ENCODE peak calls at places on chromosomes 4 and X, in eight cellular contexts. N, D, X, V, S, Z, P and C are unnamed samples.

GRCh38 chr4:13162886-13163285 is 321.3 kb downstream of the RAB28 start:
- DNase-seq in N (no peak), D (no peak), P (peak; percentile 58), S (no peak), V (no peak), X (no peak), Z (no peak), C (no peak)

GRCh38 chr4:86358176-86358701 is 1.6 kb downstream of the MAPK10 start:
- DNase-seq in D (no peak), N (no peak), Z (no peak), P (no peak), V (no peak), S (no peak), X (no peak), C (no peak)

GRCh38 chr4:18698119-18698883 is 676.7 kb upstream of the LCORL start:
- DNase-seq in X (no peak), N (no peak), D (no peak), P (no peak), V (no peak), S (no peak), Z (no peak), C (no peak)

GRCh38 chr4:174084542-174084941 is 198.9 kb downstream of the FBXO8 start:
- DNase-seq in X (no peak), D (no peak), P (no peak), N (no peak), S (no peak), V (no peak), Z (no peak), C (no peak)

GRCh38 chr4:140395668-140396067 is 22.2 kb downstream of the SCOC start:
- DNase-seq in P (no peak), S (no peak), X (no peak), D (no peak), V (no peak), Z (no peak), N (no peak), C (no peak)

GRCh38 chr4:1559896-1560650 is 124.0 kb downstream of the FAM53A start:
- DNase-seq in V (no peak), P (no peak), N (no peak), D (no peak), Z (no peak), X (no peak), S (no peak), C (no peak)

GRCh38 chr4:130395871-130396270 is 1299.9 kb downstream of the C4orf33 start:
- DNase-seq in Z (no peak), D (no peak), S (no peak), X (no peak), P (no peak), V (no peak), N (peak; percentile 48), C (no peak)

GRCh38 chr4:22515145-22515887 is 550 bp downstream of the ADGRA3 start:
- DNase-seq in Z (peak; percentile 63), D (peak; percentile 70), N (peak; percentile 74), S (peak; percentile 78), X (peak; percentile 59), P (peak; percentile 88), V (peak; percentile 81), C (peak; percentile 77)

GRCh38 chr4:184039963-184040383 is 134.9 kb downstream of the STOX2 start:
- DNase-seq in P (no peak), N (peak; percentile 12), D (no peak), V (no peak), Z (no peak), S (no peak), X (peak; percentile 41), C (no peak)

GRCh38 chr4:86921608-86922252 is 13.1 kb upstream of the AFF1 start:
- DNase-seq in S (no peak), P (peak; percentile 8), X (no peak), D (no peak), V (no peak), N (peak; percentile 68), Z (no peak), C (no peak)

GRCh38 chrX:131985526-131986049 is 37.5 kb upstream of the STK26 start:
- DNase-seq in X (no peak), S (no peak), P (peak; percentile 60), N (peak; percentile 11), Z (no peak), D (no peak), V (no peak), C (no peak)

GRCh38 chr4:147542229-147542990 is 61.5 kb downstream of the EDNRA start:
- DNase-seq in S (no peak), N (no peak), P (no peak), D (no peak), X (no peak), V (no peak), Z (no peak), C (no peak)

GRCh38 chr4:48400416-48400815 is 59.1 kb downstream of the SLAIN2 start:
- DNase-seq in S (no peak), X (no peak), D (no peak), P (no peak), Z (no peak), N (no peak), V (no peak), C (no peak)

GRCh38 chr4:76016383-76016782 is 6.9 kb downstream of the CXCL10 start:
- DNase-seq in N (peak; percentile 80), S (peak; percentile 35), V (no peak), P (peak; percentile 69), Z (no peak), D (no peak), X (no peak), C (no peak)

DNA sequence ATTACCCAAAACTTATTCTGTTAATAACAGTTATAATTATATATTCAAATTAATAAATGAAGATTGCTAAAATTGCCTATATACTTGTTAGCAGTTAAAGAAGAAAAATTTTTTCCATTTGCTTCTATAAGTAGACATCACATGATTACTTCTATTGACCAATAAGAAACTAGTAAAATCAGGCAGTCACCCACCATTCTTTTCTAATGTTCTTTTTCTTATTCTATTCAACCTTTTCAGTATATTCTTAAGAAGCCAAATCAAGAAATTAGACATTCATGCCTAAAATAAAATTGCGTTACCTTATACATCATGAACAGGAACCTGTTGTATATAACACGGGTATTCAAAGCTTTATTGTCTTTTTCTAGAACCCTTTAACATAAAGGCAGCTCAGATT is 568.0 kb upstream of the DIPK2B start:
- DNase-seq in X (no peak), Z (no peak), D (no peak), P (no peak), V (no peak), N (no peak), S (no peak), C (no peak)
- H3K4me3 ChIP-seq in X (peak overlapping the region; percentile 12), Z (peak overlapping the region; percentile 49), D (peak overlapping the region; percentile 57), P (no peak overlapping the region), V (peak overlapping the region; percentile 42), N (peak overlapping the region; percentile 91), S (peak overlapping the region; percentile 38), C (no peak overlapping the region)

DNA sequence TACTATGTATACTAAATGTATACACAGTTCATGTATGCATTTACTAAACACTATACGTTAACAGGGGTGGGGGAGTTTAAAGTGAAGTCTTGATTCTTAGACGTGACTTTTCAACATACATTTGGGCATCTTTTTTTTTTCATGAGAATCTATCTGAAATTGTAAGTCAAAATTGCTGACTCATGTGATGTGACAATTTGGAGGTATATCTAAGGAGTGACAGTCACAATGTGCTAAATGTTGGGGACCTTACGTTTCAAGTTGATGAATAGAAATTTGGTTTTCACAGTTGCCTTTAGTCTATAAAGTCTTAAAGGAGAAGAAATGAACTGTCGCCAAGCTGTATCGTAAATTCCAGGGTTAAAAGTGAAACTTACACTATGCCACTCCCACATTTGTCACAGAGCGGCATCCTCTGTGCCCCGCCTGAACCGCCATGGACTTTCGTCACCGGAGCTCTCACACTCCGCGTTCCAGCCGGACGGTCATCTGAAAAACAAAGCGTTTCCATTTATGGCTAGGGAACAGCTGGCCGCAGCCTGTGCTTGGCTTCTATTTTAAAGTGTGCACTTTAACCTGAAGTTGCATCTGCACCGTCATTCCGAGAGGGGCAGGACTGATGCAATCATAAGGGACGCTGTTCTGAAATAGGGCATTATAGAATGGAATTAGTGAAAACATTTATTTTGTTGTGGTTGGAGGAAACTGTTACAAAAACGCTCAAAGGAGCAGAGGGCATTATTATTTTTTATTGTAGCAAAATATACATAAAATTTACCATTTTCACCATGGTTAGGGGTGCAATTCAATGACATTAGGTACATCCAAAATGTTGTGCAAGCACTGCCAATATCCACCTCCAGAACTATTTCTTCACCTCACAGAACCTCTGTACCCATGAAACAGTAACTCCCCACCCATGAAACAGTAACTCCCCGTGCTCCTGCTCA is 30.9 kb downstream of the PDLIM3 start:
- DNase-seq in D (peak; percentile 65), V (no peak), Z (peak; percentile 43), N (no peak), X (peak; percentile 84), P (no peak), S (peak; percentile 82), C (no peak)
- H3K27ac ChIP-seq in D (peak overlapping the region; percentile 62), V (peak overlapping the region; percentile 64), Z (no peak overlapping the region), N (no peak overlapping the region), X (peak overlapping the region; percentile 65), P (no peak overlapping the region), S (peak overlapping the region; percentile 72), C (no peak overlapping the region)

GRCh38 chr4:124710911-124711310 is 1.6 kb downstream of the ANKRD50 start:
- DNase-seq in D (no peak), Z (no peak), V (no peak), N (peak; percentile 23), S (no peak), X (peak; percentile 25), P (no peak), C (no peak)

GRCh38 chr4:124712417-124713212 is at the start of gene ANKRD50:
- DNase-seq in N (peak; percentile 89), V (peak; percentile 94), X (peak; percentile 92), Z (peak; percentile 93), P (peak; percentile 96), S (peak; percentile 86), D (peak; percentile 92), C (peak; percentile 98)

GRCh38 chr4:124713213-124713592 is 671 bp upstream of the ANKRD50 start:
- DNase-seq in N (peak; percentile 54), X (peak; percentile 77), V (peak; percentile 81), P (peak; percentile 85), S (peak; percentile 60), D (peak; percentile 77), Z (peak; percentile 78), C (peak; percentile 94)

GRCh38 chr4:124710253-124710849 is 2.2 kb downstream of the ANKRD50 start:
- DNase-seq in Z (no peak), S (no peak), D (no peak), P (peak; percentile 51), V (no peak), X (no peak), N (peak; percentile 27), C (no peak)

GRCh38 chr4:124711469-124712416 is 789 bp downstream of the ANKRD50 start:
- DNase-seq in V (no peak), N (peak; percentile 81), S (peak; percentile 71), X (peak; percentile 30), Z (peak; percentile 76), P (peak; percentile 90), D (peak; percentile 68), C (peak; percentile 88)
- TF ChIP-seq CTCF in V (no peak), N (peak; percentile 45), S (no peak), X (peak; percentile 6), Z (no peak), P (no peak), D (no peak), C (peak; percentile 36)

DNA sequence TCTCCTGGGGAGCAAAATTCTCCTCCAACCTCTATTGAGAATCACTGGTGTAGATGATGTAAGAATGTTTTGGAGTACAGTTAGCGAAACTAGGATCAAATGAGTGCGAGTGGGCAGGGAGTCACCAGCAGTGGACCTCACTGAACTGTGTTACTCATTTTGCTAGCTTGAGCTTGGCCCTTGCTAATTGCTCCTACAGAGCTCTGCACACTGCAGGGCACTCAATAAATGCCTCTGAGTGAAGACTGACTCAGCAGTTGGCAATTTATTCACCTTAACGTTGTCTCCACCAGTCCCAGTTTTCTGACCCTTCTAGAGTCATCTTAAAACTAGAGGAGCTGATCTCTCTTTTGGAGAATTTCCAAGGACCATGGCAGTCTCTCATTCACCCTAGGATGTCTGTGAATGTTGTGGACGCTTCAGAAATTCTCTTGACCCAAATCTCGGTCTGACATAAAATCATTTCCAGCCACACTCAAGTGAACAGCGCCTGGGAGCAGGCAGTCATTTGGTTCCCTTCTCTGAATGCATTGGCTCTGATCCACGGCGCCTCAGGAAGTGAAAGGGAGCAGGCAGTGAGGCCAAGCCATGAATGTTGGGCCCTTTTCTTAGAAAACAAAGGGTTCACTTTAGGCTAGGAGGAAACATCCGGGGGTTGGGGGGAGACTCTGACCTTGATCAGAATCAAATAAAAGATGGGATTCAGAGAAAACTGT is 148.2 kb downstream of the NWD2 start:
- DNase-seq in V (no peak), X (peak; percentile 56), N (peak; percentile 23), Z (peak; percentile 57), P (no peak), S (peak; percentile 23), D (peak; percentile 56), C (no peak)
- H3K4me3 ChIP-seq in V (no peak overlapping the region), X (no peak overlapping the region), N (no peak overlapping the region), Z (no peak overlapping the region), P (no peak overlapping the region), S (no peak overlapping the region), D (no peak overlapping the region), C (no peak overlapping the region)